ENCODE peak calls at places on chromosomes 12 and 14, in ten cellular contexts. L is lower leg skin, A is K562, W is fibroblast of mammary gland, R is fibroblast of lung, X is neural progenitor cell, C is lower lobe of right lung, N is suprapubic skin, P is AG10803, E is fibroblast of the aortic adventitia. O is an unnamed sample.

GRCh38 chr12:100672075-100672592 is 98.7 kb downstream of the GAS2L3 start:
- DNase-seq in L (no peak), A (peak), W (peak), R (no peak), X (peak), C (peak), N (no peak), P (no peak), E (no peak), O (peak)

GRCh38 chr12:105469701-105470100 is 139.2 kb downstream of the C12orf75 start:
- DNase-seq in L (no peak), A (no peak), W (no peak), R (peak), X (no peak), C (no peak), N (no peak), P (no peak), E (no peak), O (no peak)

GRCh38 chr12:132279930-132280329 is 49.5 kb downstream of the GALNT9 start:
- DNase-seq in L (no peak), A (no peak), W (no peak), R (no peak), X (no peak), C (peak), N (no peak), P (no peak), E (no peak), O (no peak)

GRCh38 chr14:22623047-22623446 is 21.1 kb downstream of the OR6J1 start:
- DNase-seq in L (no peak), A (no peak), W (no peak), R (no peak), X (no peak), C (no peak), N (no peak), P (no peak), E (no peak), O (no peak)

GRCh38 chr14:63100597-63100996 is 55.3 kb upstream of the KCNH5 start:
- DNase-seq in L (no peak), A (no peak), W (no peak), R (no peak), X (no peak), C (no peak), N (no peak), P (no peak), E (no peak), O (no peak)

GRCh38 chr12:106747973-106748436 is 26.5 kb upstream of the RIC8B start:
- DNase-seq in L (no peak), A (no peak), W (no peak), R (no peak), X (no peak), C (no peak), N (no peak), P (no peak), E (no peak), O (no peak)

GRCh38 chr14:100735271-100735670 is 8.6 kb downstream of the DLK1 start:
- DNase-seq in L (peak), A (no peak), W (no peak), R (no peak), X (no peak), C (no peak), N (peak), P (no peak), E (no peak), O (no peak)

GRCh38 chr12:30794591-30795409 is 40.0 kb upstream of the CAPRIN2 start:
- DNase-seq in L (no peak), A (no peak), W (peak), R (peak), X (no peak), C (no peak), N (no peak), P (peak), E (peak), O (no peak)

GRCh38 chr12:112317481-112317880 is 64.8 kb downstream of the HECTD4 start:
- DNase-seq in L (no peak), A (no peak), W (no peak), R (peak), X (peak), C (no peak), N (no peak), P (peak), E (no peak), O (no peak)

GRCh38 chr12:55636116-55636655 is 506 bp upstream of the OR10P1 start:
- DNase-seq in L (no peak), A (no peak), W (no peak), R (no peak), X (no peak), C (no peak), N (no peak), P (no peak), E (no peak), O (no peak)

GRCh38 chr14:98345186-98345585 is 926.8 kb downstream of the BCL11B start:
- DNase-seq in L (no peak), A (no peak), W (no peak), R (peak), X (no peak), C (no peak), N (no peak), P (no peak), E (no peak), O (no peak)

GRCh38 chr14:68627868-68628604 is 164.8 kb downstream of the ZFP36L1 start:
- DNase-seq in L (peak), A (no peak), W (no peak), R (peak), X (peak), C (peak), N (no peak), P (no peak), E (no peak), O (peak)

GRCh38 chr14:67653651-67654280 is 20.7 kb downstream of the VTI1B start:
- DNase-seq in L (no peak), A (no peak), W (no peak), R (no peak), X (no peak), C (no peak), N (no peak), P (peak), E (peak), O (no peak)

GRCh38 chr12:121273364-121273896 is 23.1 kb downstream of the CAMKK2 start:
- DNase-seq in L (no peak), A (no peak), W (no peak), R (no peak), X (no peak), C (no peak), N (no peak), P (no peak), E (no peak), O (no peak)

GRCh38 chr12:4443616-4444015 is 2.0 kb downstream of the FGF6 start:
- DNase-seq in L (peak), A (no peak), W (no peak), R (no peak), X (no peak), C (no peak), N (no peak), P (no peak), E (no peak), O (no peak)

GRCh38 chr14:53620325-53620716 is 336.3 kb downstream of the BMP4 start:
- DNase-seq in L (no peak), A (no peak), W (no peak), R (peak), X (no peak), C (no peak), N (no peak), P (peak), E (peak), O (no peak)

DNA sequence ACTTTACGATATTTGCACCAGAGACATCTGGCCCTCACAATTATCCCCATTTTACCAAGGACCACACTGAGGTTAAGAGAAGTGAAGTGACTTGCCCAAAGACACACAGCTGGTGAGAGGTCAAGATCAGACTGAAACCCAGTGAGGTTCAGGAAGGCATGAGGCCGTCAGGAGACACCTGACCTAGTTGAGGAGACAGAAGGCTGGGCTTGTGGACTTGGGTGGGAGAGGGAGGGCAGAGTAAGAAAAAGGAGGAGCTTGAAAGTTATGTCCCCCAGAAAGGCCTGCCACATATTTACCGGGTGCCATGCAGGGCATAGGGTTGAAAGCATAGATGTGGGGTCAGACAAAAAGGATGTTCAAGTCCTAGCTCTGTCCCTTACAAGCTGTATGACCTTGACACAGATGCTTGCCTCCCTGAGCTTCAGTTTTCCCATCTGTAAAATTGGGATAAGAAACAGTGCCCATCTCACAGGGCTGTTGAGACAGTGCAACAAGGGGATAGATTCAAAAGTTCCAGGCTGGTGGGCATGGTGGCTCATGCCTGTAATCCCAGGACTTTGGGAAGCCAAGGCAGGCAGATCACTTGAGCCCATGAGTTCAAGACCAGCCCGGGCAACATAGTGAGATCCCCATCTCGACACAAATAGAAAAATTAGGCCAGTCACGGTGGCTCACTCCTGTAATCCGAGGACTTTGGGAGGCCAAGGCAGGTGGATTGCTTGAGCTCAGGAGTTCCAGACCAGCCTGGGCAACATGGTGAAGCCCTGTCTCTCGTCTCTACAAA is 6.4 kb downstream of the SELPLG start:
- DNase-seq in L (no peak), A (no peak), W (no peak), R (no peak), X (no peak), C (peak), N (no peak), P (no peak), E (no peak), O (no peak)
- H3K4me3 ChIP-seq in L (no peak), A (no peak), W (no peak), R (no peak), X (no peak), C (no peak), N (no peak), P (no peak), E (no peak), O (no peak)

DNA sequence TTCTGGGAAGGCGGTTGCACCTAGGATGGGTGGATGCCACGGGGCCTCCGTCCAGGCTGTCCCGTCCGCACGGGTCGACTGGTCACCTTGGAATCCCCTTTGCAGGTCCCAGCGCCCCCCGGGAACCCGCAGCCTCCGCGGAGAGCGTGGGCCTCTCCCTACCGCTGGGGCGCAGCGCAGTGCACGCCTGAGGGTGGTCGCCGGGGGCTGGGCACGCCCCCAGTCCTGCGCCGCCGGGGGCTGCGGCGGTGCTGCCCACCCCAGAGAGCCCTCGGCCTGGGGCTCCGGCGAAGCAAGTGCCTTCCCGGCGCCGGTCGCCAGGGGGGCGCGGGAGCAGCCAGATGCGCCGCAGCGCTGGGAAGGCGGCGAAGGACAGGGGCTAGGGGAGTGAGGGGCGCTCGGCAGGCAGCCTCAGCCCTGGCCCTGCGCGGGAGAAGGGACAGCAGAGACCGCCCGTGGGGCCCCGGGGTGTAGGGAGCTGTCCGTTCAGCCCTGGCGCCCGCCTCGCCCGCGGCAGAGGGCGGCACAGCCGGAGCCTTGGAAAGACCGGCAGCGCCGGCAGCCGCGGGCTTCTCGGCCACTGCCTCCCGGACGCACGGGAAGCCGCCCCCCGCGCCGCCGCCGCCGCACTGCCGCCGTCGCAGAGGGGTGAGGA is 527 bp downstream of the ZDHHC22 start:
- DNase-seq in L (no peak), A (peak), W (peak), R (peak), X (peak), C (no peak), N (no peak), P (no peak), E (no peak), O (no peak)
- TF ChIP-seq CTCF in L (no peak), A (no peak), W (no peak), R (no peak), X (peak), C (peak), N (peak), P (peak), E (peak), O (peak)

GRCh38 chr14:21525571-21525970 is 575 bp downstream of the SALL2 start:
- DNase-seq in L (no peak), A (peak), W (peak), R (peak), X (peak), C (no peak), N (no peak), P (no peak), E (no peak), O (no peak)

GRCh38 chr14:21527320-21527679 is 1.2 kb upstream of the SALL2 start:
- DNase-seq in L (no peak), A (no peak), W (no peak), R (no peak), X (no peak), C (no peak), N (no peak), P (no peak), E (no peak), O (no peak)

GRCh38 chr14:21528381-21529348 is 2.5 kb upstream of the SALL2 start:
- DNase-seq in L (no peak), A (peak), W (no peak), R (peak), X (no peak), C (no peak), N (no peak), P (no peak), E (peak), O (no peak)

GRCh38 chr14:21525995-21526671 is at the start of gene SALL2:
- DNase-seq in L (peak), A (peak), W (peak), R (peak), X (peak), C (peak), N (no peak), P (peak), E (peak), O (peak)

GRCh38 chr14:21526672-21527319 is 650 bp upstream of the SALL2 start:
- DNase-seq in L (no peak), A (no peak), W (no peak), R (no peak), X (peak), C (no peak), N (no peak), P (no peak), E (no peak), O (no peak)
- H3K4me3 ChIP-seq in L (peak), A (peak), W (no peak), R (peak), X (peak), C (peak), N (peak), P (peak), E (peak), O (peak)

GRCh38 chr12:78340406-78340805 is 509.7 kb downstream of the NAV3 start:
- DNase-seq in L (no peak), A (no peak), W (no peak), R (no peak), X (no peak), C (no peak), N (no peak), P (no peak), E (no peak), O (no peak)
- TF ChIP-seq CTCF in L (no peak), A (no peak), W (no peak), R (no peak), X (no peak), C (no peak), N (no peak), P (no peak), E (no peak), O (no peak)